ENCODE peak calls at places on chromosomes 3 and 15, in nine cellular contexts. H is suprapubic skin, P is sigmoid colon, W is GM23338, F is GM12892, Y is spleen, S is HCT116, J is GM12878, O is K562. I is an unnamed sample.

GRCh38 chr15:86439614-86440013 is 359.9 kb downstream of the AGBL1 start:
- DNase-seq in H (no peak), P (no peak), W (no peak), F (no peak), Y (no peak), S (no peak), J (no peak), O (no peak), I (no peak)

GRCh38 chr15:60074181-60074885 is 70.2 kb downstream of the FOXB1 start:
- DNase-seq in H (no peak), P (no peak), W (no peak), F (no peak), Y (no peak), S (no peak), J (no peak), O (no peak), I (no peak)

GRCh38 chr3:108124337-108125150 is 33.7 kb upstream of the CD47 start:
- DNase-seq in H (no peak), P (no peak), W (peak), F (no peak), Y (no peak), S (no peak), J (peak), O (peak), I (no peak)

GRCh38 chr3:150348500-150348899 is 59.6 kb upstream of the TSC22D2 start:
- DNase-seq in H (no peak), P (peak), W (no peak), F (no peak), Y (no peak), S (peak), J (no peak), O (no peak), I (no peak)

GRCh38 chr3:133276594-133276993 is 123.3 kb upstream of the BFSP2 start:
- DNase-seq in H (no peak), P (no peak), W (peak), F (no peak), Y (no peak), S (no peak), J (no peak), O (no peak), I (no peak)

GRCh38 chr15:60928987-60929386 is 300.1 kb downstream of the RORA start:
- DNase-seq in H (no peak), P (no peak), W (no peak), F (no peak), Y (no peak), S (no peak), J (no peak), O (no peak), I (no peak)

GRCh38 chr15:67781907-67782559 is 43.3 kb upstream of the SKOR1 start:
- DNase-seq in H (no peak), P (no peak), W (no peak), F (no peak), Y (no peak), S (no peak), J (no peak), O (no peak), I (no peak)

GRCh38 chr3:132726341-132726823 is 4.2 kb upstream of the NPHP3 start:
- DNase-seq in H (no peak), P (no peak), W (peak), F (no peak), Y (no peak), S (no peak), J (no peak), O (peak), I (no peak)

GRCh38 chr3:21294768-21295167 is 456.2 kb downstream of the ZNF385D start:
- DNase-seq in H (no peak), P (no peak), W (no peak), F (no peak), Y (no peak), S (no peak), J (no peak), O (no peak), I (no peak)

GRCh38 chr3:83003917-83004316 is 1242.5 kb upstream of the GBE1 start:
- DNase-seq in H (no peak), P (no peak), W (peak), F (no peak), Y (no peak), S (no peak), J (no peak), O (no peak), I (no peak)

GRCh38 chr3:62098646-62099365 is 274.5 kb downstream of the FEZF2 start:
- DNase-seq in H (no peak), P (no peak), W (no peak), F (no peak), Y (no peak), S (no peak), J (no peak), O (no peak), I (no peak)

GRCh38 chr15:51048308-51048707 is 46.4 kb downstream of the TNFAIP8L3 start:
- DNase-seq in H (no peak), P (no peak), W (no peak), F (no peak), Y (no peak), S (no peak), J (no peak), O (no peak), I (peak)

GRCh38 chr3:121970047-121970446 is 52.0 kb downstream of the ILDR1 start:
- DNase-seq in H (no peak), P (no peak), W (no peak), F (no peak), Y (no peak), S (no peak), J (no peak), O (no peak), I (no peak)

GRCh38 chr15:58994906-58995453 is 7.5 kb downstream of the RNF111 start:
- DNase-seq in H (no peak), P (no peak), W (no peak), F (no peak), Y (no peak), S (no peak), J (no peak), O (no peak), I (no peak)

GRCh38 chr3:39208463-39209055 is 16.2 kb upstream of the XIRP1 start:
- DNase-seq in H (no peak), P (no peak), W (peak), F (no peak), Y (no peak), S (peak), J (no peak), O (peak), I (peak)

GRCh38 chr3:62644493-62644892 is 230.7 kb downstream of the CADPS start:
- DNase-seq in H (no peak), P (no peak), W (no peak), F (no peak), Y (no peak), S (no peak), J (no peak), O (no peak), I (no peak)

GRCh38 chr3:187255314-187255713 is 36.2 kb downstream of the MASP1 start:
- DNase-seq in H (no peak), P (no peak), W (no peak), F (no peak), Y (no peak), S (no peak), J (no peak), O (no peak), I (no peak)

GRCh38 chr3:22901684-22902083 is 301.4 kb upstream of the UBE2E2 start:
- DNase-seq in H (no peak), P (no peak), W (peak), F (no peak), Y (no peak), S (no peak), J (no peak), O (no peak), I (no peak)

GRCh38 chr15:73375755-73376305 is 7.1 kb upstream of the HCN4 start:
- DNase-seq in H (no peak), P (no peak), W (no peak), F (no peak), Y (no peak), S (no peak), J (no peak), O (no peak), I (no peak)

GRCh38 chr3:186605078-186605477 is 7.8 kb upstream of the AHSG start:
- DNase-seq in H (no peak), P (no peak), W (no peak), F (no peak), Y (no peak), S (no peak), J (no peak), O (no peak), I (no peak)

GRCh38 chr3:33652736-33653135 is 65.3 kb downstream of the CLASP2 start:
- DNase-seq in H (no peak), P (no peak), W (no peak), F (no peak), Y (no peak), S (no peak), J (no peak), O (peak), I (no peak)

GRCh38 chr15:69244798-69245197 is 53.9 kb upstream of the PAQR5 start:
- DNase-seq in H (no peak), P (no peak), W (no peak), F (no peak), Y (no peak), S (no peak), J (no peak), O (no peak), I (no peak)

GRCh38 chr3:23019596-23020300 is 183.4 kb upstream of the UBE2E2 start:
- DNase-seq in H (no peak), P (no peak), W (no peak), F (no peak), Y (no peak), S (no peak), J (no peak), O (no peak), I (no peak)

GRCh38 chr3:71184252-71184651 is 399.3 kb downstream of the FOXP1 start:
- DNase-seq in H (no peak), P (no peak), W (no peak), F (no peak), Y (no peak), S (no peak), J (no peak), O (no peak), I (no peak)

GRCh38 chr3:129793356-129793755 is 100.2 kb downstream of the TMCC1 start:
- DNase-seq in H (no peak), P (no peak), W (no peak), F (no peak), Y (no peak), S (no peak), J (no peak), O (no peak), I (no peak)

GRCh38 chr3:28651159-28651558 is 302.5 kb upstream of the AZI2 start:
- DNase-seq in H (no peak), P (no peak), W (no peak), F (no peak), Y (no peak), S (no peak), J (no peak), O (no peak), I (no peak)

GRCh38 chr3:192957441-192957951 is 39.8 kb upstream of the MB21D2 start:
- DNase-seq in H (no peak), P (peak), W (no peak), F (no peak), Y (no peak), S (no peak), J (no peak), O (no peak), I (no peak)

GRCh38 chr3:31743690-31744089 is 211.0 kb downstream of the STT3B start:
- DNase-seq in H (no peak), P (no peak), W (no peak), F (no peak), Y (no peak), S (no peak), J (no peak), O (no peak), I (no peak)

GRCh38 chr15:51982013-51982769 is 10.6 kb upstream of the LEO1 start:
- DNase-seq in H (no peak), P (no peak), W (peak), F (peak), Y (no peak), S (peak), J (peak), O (peak), I (no peak)

GRCh38 chr3:43455233-43455632 is 166.6 kb downstream of the ANO10 start:
- DNase-seq in H (no peak), P (no peak), W (no peak), F (no peak), Y (no peak), S (peak), J (no peak), O (peak), I (no peak)

DNA sequence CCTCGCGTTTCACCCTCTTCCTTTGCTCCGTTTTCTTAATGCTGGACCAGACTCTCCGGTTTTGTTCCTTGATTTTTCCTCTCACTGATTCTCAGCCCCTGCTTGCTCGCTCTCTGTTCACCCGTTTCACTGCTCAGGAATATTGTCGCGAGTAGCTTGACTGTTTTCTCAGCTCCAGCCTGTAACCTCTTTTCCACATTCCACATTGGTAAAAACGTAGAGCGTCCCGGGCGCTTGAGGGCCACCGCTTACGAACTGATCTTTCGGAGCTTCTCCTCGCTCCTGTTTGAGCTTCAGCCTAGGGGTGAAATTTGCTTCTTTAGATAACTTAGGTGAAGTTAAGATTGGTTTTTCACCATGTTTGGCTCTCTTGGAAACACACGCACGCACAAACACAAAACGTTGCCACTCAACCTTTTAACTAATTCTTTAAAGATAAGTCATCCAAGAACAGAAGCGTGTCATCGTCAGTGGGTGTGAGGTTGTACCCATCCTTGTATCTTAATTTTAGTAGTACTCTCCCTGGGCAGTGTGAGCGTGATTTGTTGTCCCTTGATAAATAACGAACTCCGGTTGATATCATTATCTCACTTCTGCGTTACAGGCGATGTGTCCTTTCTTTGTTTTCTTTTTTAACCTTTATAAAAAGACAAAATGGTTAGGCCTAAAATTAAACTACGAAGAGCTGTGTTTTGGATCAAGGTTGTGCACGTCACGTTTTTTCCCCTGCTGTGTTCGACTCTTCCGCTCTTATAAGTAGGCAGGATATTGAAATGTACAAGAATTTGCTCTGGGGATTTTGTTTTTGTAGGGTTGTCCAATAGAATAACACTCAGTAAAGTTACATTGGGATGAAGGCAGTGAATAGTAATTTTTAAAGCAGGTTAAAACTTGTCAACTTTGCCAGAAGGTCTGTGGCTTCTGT is 1.1 kb downstream of the PAK2 start:
- DNase-seq in H (no peak), P (no peak), W (peak), F (no peak), Y (peak), S (no peak), J (no peak), O (peak), I (peak)
- TF ChIP-seq POLR2AphosphoS5 in H (no peak), P (peak), W (no peak), F (no peak), Y (no peak), S (no peak), J (no peak), O (no peak), I (peak)

GRCh38 chr15:25830844-25831443 is 32.2 kb downstream of the ATP10A start:
- DNase-seq in H (no peak), P (peak), W (no peak), F (no peak), Y (no peak), S (no peak), J (no peak), O (no peak), I (no peak)
- TF ChIP-seq POLR2AphosphoS5 in H (peak), P (peak), W (no peak), F (no peak), Y (no peak), S (no peak), J (no peak), O (no peak), I (peak)

DNA sequence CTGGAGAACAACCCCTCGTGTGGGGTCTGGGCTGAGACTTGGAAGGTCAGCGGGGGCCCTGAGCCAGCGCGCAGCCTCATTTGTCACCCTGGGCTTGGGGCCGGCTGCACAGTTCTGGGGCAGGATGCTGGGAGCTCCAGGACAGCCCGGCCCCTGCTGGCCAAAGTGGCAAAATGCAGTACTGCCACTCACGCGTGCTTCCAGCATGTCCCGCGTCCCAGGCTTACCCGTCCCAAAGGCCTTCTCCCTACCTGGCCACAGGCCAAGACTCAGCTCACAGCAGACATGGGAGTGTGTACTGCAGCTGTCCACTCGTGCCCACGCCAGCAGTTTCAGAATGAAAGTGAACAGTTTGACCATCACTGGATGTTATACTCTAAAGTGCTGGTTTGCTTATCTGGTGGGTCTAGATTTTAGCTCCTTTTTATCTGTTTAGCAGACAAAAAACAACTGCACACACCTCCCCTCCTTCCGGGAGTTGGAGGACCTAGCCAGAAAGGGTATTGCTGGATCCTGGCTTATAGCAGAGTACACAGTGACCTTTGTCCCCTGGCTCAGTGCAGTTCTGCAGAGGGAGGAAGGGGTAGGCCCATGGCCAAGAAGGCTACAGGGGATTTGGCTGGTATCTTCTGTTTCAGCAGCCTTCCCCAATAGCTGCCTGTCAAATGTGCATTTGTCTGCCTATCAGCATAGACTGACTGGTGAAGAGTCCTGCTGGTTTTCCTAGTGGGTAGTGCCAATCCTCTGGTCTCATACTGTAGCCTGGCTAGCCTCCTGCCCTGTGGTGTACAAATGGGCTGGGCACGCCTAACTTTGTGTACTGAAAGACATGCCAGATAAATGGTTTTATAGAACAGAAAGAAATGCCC is 23.2 kb upstream of the IP6K2 start:
- DNase-seq in H (peak), P (peak), W (peak), F (peak), Y (peak), S (peak), J (no peak), O (peak), I (peak)
- TF ChIP-seq POLR2AphosphoS5 in H (peak), P (no peak), W (no peak), F (no peak), Y (peak), S (peak), J (no peak), O (no peak), I (peak)

DNA sequence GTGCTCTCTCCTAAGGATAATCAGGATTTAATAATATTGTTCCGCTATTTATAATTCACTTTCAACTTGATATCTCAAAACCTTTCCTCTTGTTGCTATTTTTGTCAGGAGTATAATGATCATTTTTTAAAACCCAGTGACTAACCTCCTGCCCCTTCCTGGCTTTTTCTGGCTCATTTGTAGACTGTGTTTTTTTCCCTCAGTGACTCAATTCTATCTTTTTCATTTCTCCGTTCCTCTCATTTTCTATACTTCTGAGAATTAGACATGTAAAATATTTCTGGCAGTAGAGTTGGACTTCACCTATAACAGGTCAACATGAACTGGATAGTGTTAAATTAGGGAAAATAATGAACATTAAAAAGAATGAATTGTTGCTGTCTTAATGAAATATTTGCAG is 490.7 kb downstream of the EDEM1 start:
- DNase-seq in H (no peak), P (no peak), W (no peak), F (no peak), Y (no peak), S (no peak), J (no peak), O (no peak), I (no peak)
- TF ChIP-seq POLR2AphosphoS5 in H (no peak), P (no peak), W (no peak), F (no peak), Y (no peak), S (no peak), J (no peak), O (no peak), I (no peak)

GRCh38 chr15:80662756-80663553 is 32.2 kb upstream of the ABHD17C start:
- DNase-seq in H (no peak), P (no peak), W (peak), F (no peak), Y (no peak), S (no peak), J (no peak), O (no peak), I (no peak)
- TF ChIP-seq POLR2AphosphoS5 in H (no peak), P (no peak), W (no peak), F (no peak), Y (no peak), S (no peak), J (no peak), O (no peak), I (no peak)

DNA sequence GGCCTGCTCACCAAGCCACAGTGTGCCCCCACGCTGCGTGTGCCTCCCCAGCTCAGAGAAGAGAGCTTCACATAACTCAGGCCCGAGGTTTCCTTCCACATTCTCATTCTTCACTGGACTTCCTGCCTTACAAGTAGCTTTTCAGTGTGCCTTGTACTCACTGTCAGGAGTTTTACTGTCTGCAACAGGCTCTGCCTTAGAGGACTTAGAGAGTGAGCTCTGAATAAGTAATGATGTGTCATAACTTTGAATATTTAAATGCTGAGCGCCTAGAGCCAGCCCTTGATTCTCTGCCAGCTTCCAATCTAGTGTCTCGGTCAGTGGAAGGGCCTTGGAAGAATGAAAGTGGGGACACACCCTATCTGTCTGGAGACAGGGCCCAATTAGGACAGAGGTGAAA is 41.8 kb downstream of the ITGB5 start:
- DNase-seq in H (no peak), P (peak), W (no peak), F (no peak), Y (peak), S (no peak), J (no peak), O (no peak), I (no peak)
- TF ChIP-seq POLR2AphosphoS5 in H (no peak), P (no peak), W (no peak), F (no peak), Y (no peak), S (no peak), J (no peak), O (no peak), I (peak)

DNA sequence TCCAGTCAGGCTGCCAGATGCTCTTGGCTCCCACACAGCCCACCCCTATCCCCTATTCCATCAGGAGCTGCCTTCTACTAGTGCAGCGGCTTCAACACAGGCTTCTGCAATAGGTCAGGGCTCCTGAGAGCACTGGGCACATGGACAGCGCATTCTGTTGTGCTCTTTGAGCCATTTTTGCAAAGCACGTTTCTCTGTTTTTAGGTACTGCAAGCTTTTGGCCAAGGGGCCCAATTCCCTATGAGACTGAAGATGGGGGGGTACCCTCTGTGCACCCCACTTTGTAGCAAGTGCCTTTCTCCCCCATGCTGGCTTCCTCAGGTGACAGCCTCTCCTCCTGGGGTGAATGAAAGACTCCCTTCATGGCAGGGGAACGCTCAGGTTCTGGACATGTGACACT is 31.2 kb downstream of the CHDH start:
- DNase-seq in H (peak), P (no peak), W (no peak), F (no peak), Y (no peak), S (no peak), J (no peak), O (no peak), I (no peak)
- TF ChIP-seq POLR2AphosphoS5 in H (no peak), P (no peak), W (no peak), F (no peak), Y (no peak), S (no peak), J (no peak), O (no peak), I (no peak)

I was measured in esophagus muscularis mucosa.